ENCODE peak calls at places on chromosomes 11 and 22, in seven cellular contexts. A, Y, V, B, L, F and I are unnamed samples.

GRCh38 chr22:40178417-40179409 is 988 bp downstream of the TNRC6B start:
- DNase-seq in F (peak; percentile 56), B (no peak), Y (peak; percentile 33), V (no peak), L (peak; percentile 55), A (peak; percentile 27), I (peak; percentile 22)

GRCh38 chr11:8744423-8744822 is 61.8 kb downstream of the RPL27A start:
- DNase-seq in V (no peak), Y (no peak), B (no peak), F (no peak), A (no peak), L (no peak), I (no peak)

GRCh38 chr11:78469905-78470304 is 52.3 kb upstream of the GAB2 start:
- DNase-seq in F (no peak), A (no peak), B (no peak), V (no peak), Y (no peak), L (no peak), I (no peak)

GRCh38 chr11:27087425-27087824 is 46.8 kb downstream of the BBOX1 start:
- DNase-seq in Y (no peak), V (no peak), F (peak; percentile 31), L (no peak), A (no peak), B (no peak), I (no peak)

GRCh38 chr11:69113226-69113625 is 42.5 kb upstream of the SMIM38 start:
- DNase-seq in B (no peak), F (no peak), V (no peak), A (no peak), L (no peak), Y (no peak), I (no peak)

GRCh38 chr11:130223291-130223971 is 63.8 kb downstream of the ST14 start:
- DNase-seq in A (no peak), Y (no peak), V (no peak), F (no peak), B (no peak), L (no peak), I (no peak)

GRCh38 chr11:75422248-75423231 is 10.5 kb downstream of the KLHL35 start:
- DNase-seq in Y (no peak), V (no peak), A (no peak), F (no peak), L (no peak), B (no peak), I (no peak)

GRCh38 chr11:105619556-105619955 is 9.7 kb downstream of the GRIA4 start:
- DNase-seq in A (no peak), Y (no peak), F (no peak), B (no peak), L (no peak), V (no peak), I (no peak)

GRCh38 chr11:102836290-102836875 is 7.0 kb downstream of the MMP3 start:
- DNase-seq in V (no peak), B (no peak), A (no peak), Y (no peak), F (peak; percentile 59), L (peak; percentile 92), I (no peak)

GRCh38 chr11:77879218-77879617 is 58.3 kb downstream of the AAMDC start:
- DNase-seq in F (no peak), B (peak; percentile 28), L (peak; percentile 66), Y (peak; percentile 9), V (peak; percentile 74), A (no peak), I (no peak)

GRCh38 chr22:30753701-30754100 is 59.0 kb downstream of the OSBP2 start:
- DNase-seq in B (no peak), A (no peak), V (no peak), L (peak; percentile 26), F (no peak), Y (no peak), I (no peak)

GRCh38 chr22:39237276-39238123 is 7.3 kb downstream of the PDGFB start:
- DNase-seq in A (no peak), Y (no peak), F (no peak), B (peak; percentile 65), L (no peak), V (no peak), I (no peak)

GRCh38 chr11:82085493-82085892 is 648.2 kb downstream of the FAM181B start:
- DNase-seq in A (no peak), L (no peak), V (no peak), Y (no peak), B (no peak), F (no peak), I (no peak)

GRCh38 chr11:8040261-8040920 is 40.6 kb upstream of the TUB start:
- DNase-seq in Y (no peak), A (no peak), F (no peak), L (no peak), B (no peak), V (no peak), I (no peak)

GRCh38 chr11:47494996-47495855 is 46.3 kb upstream of the RAPSN start:
- DNase-seq in V (no peak), F (no peak), B (no peak), L (peak; percentile 95), A (no peak), Y (no peak), I (no peak)

GRCh38 chr11:111604392-111605009 is 2.3 kb downstream of the SIK2 start:
- DNase-seq in A (peak; percentile 9), V (no peak), Y (no peak), B (peak; percentile 53), F (peak; percentile 14), L (peak; percentile 39), I (no peak)

GRCh38 chr22:49296561-49296960 is 531.1 kb downstream of the BRD1 start:
- DNase-seq in Y (no peak), B (no peak), L (no peak), A (no peak), F (no peak), V (no peak), I (no peak)

GRCh38 chr22:38271927-38272372 is 860 bp downstream of the TMEM184B start:
- DNase-seq in V (peak; percentile 53), F (no peak), B (no peak), Y (no peak), A (no peak), L (no peak), I (no peak)

GRCh38 chr11:112852141-112852853 is 108.9 kb upstream of the NCAM1 start:
- DNase-seq in F (no peak), B (no peak), L (peak; percentile 13), Y (no peak), V (no peak), A (no peak), I (no peak)

GRCh38 chr11:20013346-20014066 is 146.8 kb downstream of the DBX1 start:
- DNase-seq in L (no peak), Y (no peak), B (no peak), V (no peak), F (no peak), A (no peak), I (no peak)

GRCh38 chr11:14110629-14111028 is 148.1 kb downstream of the SPON1 start:
- DNase-seq in F (no peak), Y (no peak), L (no peak), V (no peak), B (no peak), A (no peak), I (no peak)

GRCh38 chr11:97996762-97997161 is 1024.0 kb upstream of the CNTN5 start:
- DNase-seq in B (no peak), L (no peak), F (no peak), V (no peak), Y (no peak), A (no peak), I (no peak)

GRCh38 chr11:119254239-119254638 is 48.1 kb downstream of the CBL start:
- DNase-seq in V (no peak), Y (no peak), F (no peak), A (no peak), L (no peak), B (no peak), I (no peak)

GRCh38 chr11:122833133-122833470 is 5.2 kb upstream of the CRTAM start:
- DNase-seq in A (no peak), L (no peak), B (no peak), Y (no peak), V (no peak), F (no peak), I (no peak)

GRCh38 chr22:25039255-25039654 is 86.7 kb downstream of the KIAA1671 start:
- DNase-seq in F (no peak), Y (no peak), L (no peak), B (no peak), A (peak; percentile 29), V (no peak), I (no peak)

GRCh38 chr22:27212617-27213177 is 555.3 kb downstream of the MIAT start:
- DNase-seq in F (peak; percentile 85), B (no peak), A (peak; percentile 52), L (peak; percentile 100), V (peak; percentile 90), Y (no peak), I (peak; percentile 48)

GRCh38 chr11:72764503-72764902 is 12.3 kb upstream of the ARAP1 start:
- DNase-seq in B (no peak), V (no peak), Y (no peak), A (no peak), L (no peak), F (no peak), I (no peak)

GRCh38 chr11:12017865-12018453 is 9.5 kb upstream of the DKK3 start:
- DNase-seq in A (no peak), Y (no peak), F (no peak), B (no peak), V (no peak), L (peak; percentile 18), I (no peak)

GRCh38 chr11:128232588-128232987 is 354.8 kb downstream of the ETS1 start:
- DNase-seq in A (no peak), L (no peak), Y (no peak), V (no peak), B (no peak), F (no peak), I (no peak)

GRCh38 chr11:74094393-74094792 is 76.4 kb downstream of the C2CD3 start:
- DNase-seq in L (no peak), A (no peak), V (no peak), B (no peak), F (no peak), Y (no peak), I (no peak)
- TF ChIP-seq CTCF in L (no peak), A (no peak), V (no peak), B (no peak), F (no peak), Y (no peak), I (no peak)

GRCh38 chr11:89437317-89437716 is 53.9 kb downstream of the NOX4 start:
- DNase-seq in A (no peak), V (no peak), L (no peak), F (no peak), Y (no peak), B (no peak), I (no peak)
- TF ChIP-seq CTCF in A (no peak), V (no peak), L (no peak), F (no peak), Y (no peak), B (no peak), I (no peak)

GRCh38 chr11:46294365-46295309 is 17.2 kb downstream of the CREB3L1 start:
- DNase-seq in A (peak; percentile 65), V (peak; percentile 57), F (peak; percentile 97), B (no peak), L (peak; percentile 98), Y (no peak), I (no peak)
- TF ChIP-seq CTCF in A (no peak), V (no peak), F (no peak), B (no peak), L (no peak), Y (no peak), I (no peak)

DNA sequence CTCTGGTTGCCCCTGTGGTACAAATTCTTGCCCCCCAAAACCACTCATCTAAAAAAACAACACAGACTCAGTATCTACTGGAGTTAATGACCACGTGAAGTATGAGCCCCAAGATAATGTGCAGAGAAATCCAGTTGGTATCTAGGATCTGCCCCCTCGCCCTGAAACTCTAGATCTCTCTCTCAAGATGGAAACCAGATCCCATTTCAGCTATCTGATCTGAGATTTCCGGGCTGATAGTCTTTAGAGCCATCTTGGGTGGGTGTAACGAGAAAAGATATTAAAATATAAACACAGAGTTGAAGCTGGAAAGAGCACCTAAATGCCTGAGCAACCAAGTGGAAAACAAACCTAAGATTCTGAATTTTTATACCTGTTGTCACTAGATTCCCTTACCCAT is 14.0 kb upstream of the VWCE start:
- DNase-seq in Y (no peak), V (no peak), F (no peak), A (no peak), B (no peak), L (no peak), I (no peak)
- TF ChIP-seq CTCF in Y (no peak), V (no peak), F (no peak), A (no peak), B (no peak), L (no peak), I (no peak)